ENCODE peak calls at places on chromosome 2, in four cellular contexts. P, R, S and Q are unnamed samples.

GRCh38 chr2:129299756-129300155 is 679.7 kb upstream of the RAB6C start:
- DNase-seq in P (no peak), R (no peak), S (no peak), Q (no peak)

GRCh38 chr2:108616731-108617161 is 82.5 kb downstream of the LIMS1 start:
- DNase-seq in P (no peak), R (no peak), S (no peak), Q (no peak)

GRCh38 chr2:191245869-191246531 is 796 bp downstream of the MYO1B start:
- DNase-seq in P (peak), R (peak), S (peak), Q (no peak)

GRCh38 chr2:20624884-20625485 is 25.9 kb downstream of the HS1BP3 start:
- DNase-seq in P (no peak), R (peak), S (no peak), Q (no peak)

GRCh38 chr2:67772216-67773180 is 290.3 kb downstream of the C1D start:
- DNase-seq in P (no peak), R (no peak), S (no peak), Q (no peak)

GRCh38 chr2:200193791-200194190 is 112.7 kb upstream of the SPATS2L start:
- DNase-seq in P (no peak), R (no peak), S (no peak), Q (no peak)

GRCh38 chr2:175829741-175830140 is 172.3 kb downstream of the LNPK start:
- DNase-seq in P (no peak), R (no peak), S (no peak), Q (no peak)

GRCh38 chr2:230798769-230799399 is 65.9 kb upstream of the ITM2C start:
- DNase-seq in P (no peak), R (no peak), S (no peak), Q (no peak)

GRCh38 chr2:98547092-98547798 is 61.1 kb downstream of the COA5 start:
- DNase-seq in P (no peak), R (no peak), S (no peak), Q (no peak)

GRCh38 chr2:101802329-101802728 is 104.8 kb downstream of the MAP4K4 start:
- DNase-seq in P (no peak), R (peak), S (no peak), Q (no peak)

GRCh38 chr2:223941579-223942277 is 3.4 kb downstream of the WDFY1 start:
- DNase-seq in P (no peak), R (no peak), S (no peak), Q (peak)

GRCh38 chr2:126662623-126663022 is 6.7 kb downstream of the GYPC start:
- DNase-seq in P (peak), R (no peak), S (no peak), Q (no peak)

GRCh38 chr2:9655441-9656269 is 24.9 kb upstream of the YWHAQ start:
- DNase-seq in P (no peak), R (no peak), S (no peak), Q (no peak)

GRCh38 chr2:19020144-19021099 is 338.0 kb downstream of the OSR1 start:
- DNase-seq in P (no peak), R (no peak), S (no peak), Q (no peak)

GRCh38 chr2:46798998-46799698 is 116.5 kb downstream of the MCFD2 start:
- DNase-seq in P (no peak), R (no peak), S (no peak), Q (no peak)

GRCh38 chr2:21803550-21803949 is 679.8 kb downstream of the TDRD15 start:
- DNase-seq in P (no peak), R (no peak), S (no peak), Q (no peak)

GRCh38 chr2:43174368-43175186 is 51.8 kb downstream of the ZFP36L2 start:
- DNase-seq in P (peak), R (no peak), S (peak), Q (peak)

GRCh38 chr2:58686757-58687156 is 445.6 kb upstream of the FANCL start:
- DNase-seq in P (no peak), R (no peak), S (no peak), Q (no peak)

GRCh38 chr2:55232863-55233657 is 572 bp downstream of the RPS27A start:
- DNase-seq in P (peak), R (peak), S (no peak), Q (peak)

GRCh38 chr2:88442061-88442460 is 10.4 kb downstream of the FOXI3 start:
- DNase-seq in P (no peak), R (no peak), S (no peak), Q (no peak)

GRCh38 chr2:70712916-70713315 is 55.1 kb downstream of the ADD2 start:
- DNase-seq in P (no peak), R (no peak), S (no peak), Q (no peak)

GRCh38 chr2:54176577-54176976 is 61.2 kb downstream of the ACYP2 start:
- DNase-seq in P (no peak), R (no peak), S (peak), Q (no peak)

GRCh38 chr2:144389151-144389929 is 130.6 kb downstream of the ZEB2 start:
- DNase-seq in P (no peak), R (no peak), S (no peak), Q (no peak)

GRCh38 chr2:110990440-110990839 is 130.3 kb upstream of the BCL2L11 start:
- DNase-seq in P (no peak), R (no peak), S (no peak), Q (no peak)

GRCh38 chr2:150588210-150588870 is 100.9 kb upstream of the RND3 start:
- DNase-seq in P (no peak), R (no peak), S (no peak), Q (no peak)